ENCODE peak calls at places on chromosomes 12 and 14, in seven cellular contexts. M is tibial nerve, S is ovary, L is A549, Y is SK-N-SH, A is sigmoid colon, F is K562. B is an unnamed sample.

GRCh38 chr14:50113381-50113811 is 3.0 kb downstream of the VCPKMT start:
- DNase-seq in M (no peak), S (no peak), L (no peak), Y (no peak), A (no peak), F (no peak), B (no peak)

GRCh38 chr12:126447346-126447745 is 1382.1 kb downstream of the AACS start:
- DNase-seq in M (no peak), S (no peak), L (no peak), Y (no peak), A (no peak), F (no peak), B (no peak)

GRCh38 chr12:7151532-7151931 is 21.4 kb downstream of the CLSTN3 start:
- DNase-seq in M (peak), S (no peak), L (no peak), Y (no peak), A (peak), F (no peak), B (no peak)

GRCh38 chr12:43816168-43816567 is 10.1 kb upstream of the TWF1 start:
- DNase-seq in M (no peak), S (no peak), L (no peak), Y (no peak), A (no peak), F (no peak), B (no peak)

GRCh38 chr12:131901431-131902331 is 7.3 kb downstream of the ULK1 start:
- DNase-seq in M (no peak), S (peak), L (no peak), Y (no peak), A (peak), F (no peak), B (no peak)

GRCh38 chr12:91058821-91059220 is 997 bp upstream of the KERA start:
- DNase-seq in M (no peak), S (no peak), L (no peak), Y (no peak), A (no peak), F (no peak), B (no peak)

GRCh38 chr12:51330186-51330585 is 6.2 kb upstream of the BIN2 start:
- DNase-seq in M (no peak), S (no peak), L (no peak), Y (no peak), A (no peak), F (no peak), B (no peak)

GRCh38 chr12:78121969-78122610 is 291.4 kb downstream of the NAV3 start:
- DNase-seq in M (no peak), S (no peak), L (no peak), Y (no peak), A (no peak), F (no peak), B (no peak)

GRCh38 chr12:49661191-49661590 is 37.8 kb downstream of the PRPF40B start:
- DNase-seq in M (no peak), S (no peak), L (no peak), Y (no peak), A (no peak), F (no peak), B (no peak)

GRCh38 chr14:104509673-104510072 is 69.9 kb upstream of the C14orf180 start:
- DNase-seq in M (no peak), S (no peak), L (no peak), Y (peak), A (no peak), F (peak), B (no peak)

GRCh38 chr12:45934956-45935355 is 55.4 kb downstream of the SCAF11 start:
- DNase-seq in M (no peak), S (no peak), L (no peak), Y (no peak), A (no peak), F (no peak), B (no peak)

GRCh38 chr12:120236124-120236398 is 29.5 kb downstream of the PXN start:
- DNase-seq in M (no peak), S (no peak), L (no peak), Y (no peak), A (no peak), F (no peak), B (no peak)

GRCh38 chr14:70045715-70046535 is 142.8 kb downstream of the SLC8A3 start:
- DNase-seq in M (no peak), S (no peak), L (peak), Y (peak), A (peak), F (peak), B (peak)

GRCh38 chr14:89673499-89674225 is 256.6 kb upstream of the FOXN3 start:
- DNase-seq in M (no peak), S (no peak), L (no peak), Y (no peak), A (no peak), F (no peak), B (peak)
- H3K27ac ChIP-seq in M (no peak), S (no peak), L (no peak), Y (no peak), A (no peak), F (no peak), B (peak)

DNA sequence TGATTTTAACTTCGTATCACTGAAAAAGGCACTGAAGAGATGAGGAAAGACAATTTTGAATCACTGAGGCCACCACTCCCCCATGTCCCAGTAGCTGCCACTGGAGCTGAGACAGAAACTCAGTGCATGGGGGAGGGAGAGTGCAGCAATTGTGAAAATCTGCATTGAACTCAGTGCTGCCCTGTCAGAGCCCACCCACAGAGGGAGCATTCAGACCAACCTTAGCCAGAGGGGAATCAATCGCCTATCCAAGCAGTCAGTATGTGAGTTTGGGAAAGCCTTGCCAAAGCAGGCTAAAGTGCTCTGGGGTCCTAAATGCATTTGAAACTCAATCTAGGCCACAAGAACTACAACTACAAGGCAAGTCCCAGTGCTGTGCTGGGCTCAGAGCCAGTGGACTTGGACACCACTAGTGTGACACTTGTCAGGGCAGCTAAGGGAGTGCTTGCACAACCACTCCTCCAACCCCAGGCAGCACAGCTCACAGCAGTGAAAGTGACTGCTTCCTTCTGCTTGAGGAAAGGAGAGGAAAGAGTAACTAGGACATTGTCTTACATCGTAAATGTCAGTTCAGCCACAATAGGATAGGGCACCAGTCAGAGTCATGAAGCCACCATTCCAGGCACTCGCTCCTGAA is 13.3 kb downstream of the RNASE3 start:
- DNase-seq in M (no peak), S (no peak), L (no peak), Y (no peak), A (no peak), F (no peak), B (no peak)
- TF ChIP-seq CTCF in M (no peak), S (no peak), L (no peak), Y (no peak), A (no peak), F (peak), B (no peak)

GRCh38 chr14:43166163-43166562 is 1340.9 kb downstream of the FSCB start:
- DNase-seq in M (no peak), S (no peak), L (no peak), Y (no peak), A (no peak), F (no peak), B (no peak)

GRCh38 chr14:43169722-43170121 is 1337.4 kb downstream of the FSCB start:
- DNase-seq in M (no peak), S (no peak), L (no peak), Y (no peak), A (no peak), F (no peak), B (no peak)

GRCh38 chr14:43172899-43173548 is 1334.1 kb downstream of the FSCB start:
- DNase-seq in M (no peak), S (no peak), L (no peak), Y (no peak), A (no peak), F (no peak), B (no peak)

GRCh38 chr14:43165651-43166050 is 1341.4 kb downstream of the FSCB start:
- DNase-seq in M (no peak), S (no peak), L (no peak), Y (no peak), A (no peak), F (no peak), B (no peak)

DNA sequence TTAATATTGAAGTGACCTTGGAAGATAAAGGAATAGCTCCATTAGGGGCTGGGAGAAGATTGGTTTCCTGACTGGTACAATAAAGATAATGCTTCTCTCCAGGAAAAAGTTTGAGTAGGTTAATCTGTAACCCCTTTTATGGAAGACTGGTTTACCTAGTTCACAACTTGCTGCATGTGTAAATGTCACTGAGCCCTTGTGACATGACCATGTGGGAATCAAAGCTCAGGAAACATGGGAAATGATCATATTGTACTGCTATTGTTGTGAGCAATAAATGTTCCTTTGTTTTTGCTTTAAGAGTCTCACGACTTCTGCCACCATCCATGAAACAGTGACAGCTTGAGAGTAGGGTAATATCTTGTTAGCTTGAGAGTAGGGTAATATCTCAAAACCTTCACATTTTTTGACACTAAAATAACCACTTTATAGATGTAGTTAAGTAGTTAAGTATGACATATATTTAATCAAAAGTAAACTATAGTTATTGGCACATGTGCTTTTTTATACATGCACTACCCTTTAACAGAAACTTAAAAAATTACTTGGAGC is 1338.6 kb downstream of the FSCB start:
- DNase-seq in M (no peak), S (no peak), L (no peak), Y (no peak), A (no peak), F (no peak), B (peak)
- TF ChIP-seq EP300 in M (no peak), S (no peak), L (no peak), Y (no peak), A (no peak), F (no peak), B (no peak)

DNA sequence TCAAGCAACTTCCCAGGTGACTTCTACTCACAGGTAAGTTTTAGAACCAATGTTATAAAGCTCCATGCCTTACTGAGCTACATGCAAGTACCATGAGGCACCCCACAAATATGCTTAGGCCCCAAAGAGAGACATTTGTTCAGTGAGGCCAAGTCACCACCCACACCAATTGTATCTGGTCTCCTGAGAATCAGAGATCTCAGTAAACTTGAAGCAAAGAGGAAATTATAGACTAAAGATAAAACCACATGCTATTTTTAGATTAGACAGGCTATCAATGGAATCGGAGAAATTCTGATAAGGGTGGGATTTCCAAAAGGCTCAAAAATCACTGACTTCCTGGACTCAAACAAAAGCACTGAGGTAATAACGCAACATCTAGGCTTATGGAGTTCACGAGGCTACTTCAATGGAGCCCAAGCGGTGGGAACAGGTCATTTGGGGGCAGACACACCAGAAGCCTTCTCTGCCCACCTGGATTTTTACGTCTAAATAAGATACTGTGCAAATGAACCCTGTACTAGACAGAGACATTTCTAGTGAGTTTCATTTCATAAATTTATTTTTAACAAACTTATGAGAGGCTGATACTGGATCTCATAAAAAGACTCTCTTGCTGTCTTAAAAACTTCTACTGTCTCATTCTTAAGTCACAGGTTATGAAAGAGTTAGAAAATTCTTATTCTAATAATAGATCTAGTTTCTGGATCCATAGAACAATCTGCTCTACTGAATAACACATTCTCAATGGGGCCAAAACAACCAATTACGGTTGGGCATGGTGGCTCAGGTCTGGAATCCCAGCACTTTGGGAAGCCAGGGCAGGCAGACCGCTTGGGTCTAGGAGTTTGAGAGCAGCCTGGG is 7.7 kb downstream of the SLC15A4 start:
- DNase-seq in M (no peak), S (no peak), L (no peak), Y (no peak), A (peak), F (no peak), B (no peak)
- H3K27ac ChIP-seq in M (peak), S (no peak), L (no peak), Y (no peak), A (peak), F (no peak), B (no peak)

GRCh38 chr12:105427883-105428282 is 97.4 kb downstream of the C12orf75 start:
- DNase-seq in M (no peak), S (no peak), L (no peak), Y (no peak), A (no peak), F (no peak), B (no peak)
- TF ChIP-seq CTCF in M (no peak), S (no peak), L (no peak), Y (peak), A (no peak), F (no peak), B (no peak)

DNA sequence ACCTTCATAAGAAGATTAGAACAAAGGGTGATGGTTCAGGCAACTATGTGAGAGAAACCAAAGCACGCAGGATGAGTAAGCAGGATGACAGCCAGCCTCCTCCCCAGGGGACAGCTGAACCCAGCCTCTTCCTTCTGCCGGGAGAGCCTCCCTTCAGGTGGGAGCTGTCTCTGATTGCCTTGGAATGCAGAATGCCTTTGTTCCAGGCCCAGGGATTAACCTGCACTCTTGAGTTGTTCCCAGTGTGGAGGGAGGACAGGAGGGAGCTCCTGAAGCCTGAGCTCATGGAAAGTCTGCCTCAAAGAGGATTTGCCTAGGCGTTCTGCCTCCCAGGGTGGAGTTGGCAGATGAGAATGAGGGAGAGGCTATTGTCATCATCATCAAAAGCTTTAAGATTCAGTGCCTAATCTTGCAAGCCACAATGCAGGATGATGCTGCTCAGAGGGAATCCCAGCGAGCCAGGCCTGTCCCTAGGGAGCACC is 3.6 kb upstream of the KRT6A start:
- DNase-seq in M (no peak), S (no peak), L (peak), Y (no peak), A (no peak), F (no peak), B (no peak)
- TF ChIP-seq EP300 in M (peak), S (no peak), L (no peak), Y (no peak), A (no peak), F (no peak), B (no peak)

GRCh38 chr14:51473351-51473750 is 178.4 kb upstream of the FRMD6 start:
- DNase-seq in M (no peak), S (no peak), L (no peak), Y (no peak), A (no peak), F (no peak), B (no peak)
- H3K27ac ChIP-seq in M (no peak), S (no peak), L (no peak), Y (peak), A (no peak), F (no peak), B (no peak)